ENCODE peak calls at places on chromosomes 3 and 15, in nine cellular contexts. One of them, this sample, is unnamed.

GRCh38 chr15:101310508-101310907 is 15.5 kb upstream of the SNRPA1 start:
- DNase-seq in H7: no peak
- DNase-seq in GM23338: no peak
- DNase-seq in NCI-H446 treated with DMSO at 0.1 percent for 48 hours: no peak
- DNase-seq in endothelial cell of umbilical vein: no peak
- DNase-seq in ELF-1: no peak
- DNase-seq in T-helper 2 cell treated with Interferon-gamma antibody and Interleukin-4, amounts not matched to agents 5 μg/mL and 100 μg/mL, for 36 hours: no peak
- DNase-seq in EL: no peak
- DNase-seq in AG08395: no peak
- DNase-seq in this sample: no peak

GRCh38 chr15:56353119-56353518 is 12.1 kb upstream of the TEX9 start:
- DNase-seq in EL: peak
- DNase-seq in endothelial cell of umbilical vein: no peak
- DNase-seq in AG08395: no peak
- DNase-seq in GM23338: no peak
- DNase-seq in ELF-1: no peak
- DNase-seq in H7: no peak
- DNase-seq in T-helper 2 cell treated with Interferon-gamma antibody and Interleukin-4, amounts not matched to agents 5 μg/mL and 100 μg/mL, for 36 hours: no peak
- DNase-seq in NCI-H446 treated with DMSO at 0.1 percent for 48 hours: no peak
- DNase-seq in this sample: no peak

GRCh38 chr3:43104039-43104438 is 1.8 kb downstream of the POMGNT2 start:
- DNase-seq in H7: no peak
- DNase-seq in GM23338: no peak
- DNase-seq in NCI-H446 treated with DMSO at 0.1 percent for 48 hours: no peak
- DNase-seq in endothelial cell of umbilical vein: no peak
- DNase-seq in T-helper 2 cell treated with Interferon-gamma antibody and Interleukin-4, amounts not matched to agents 5 μg/mL and 100 μg/mL, for 36 hours: no peak
- DNase-seq in AG08395: no peak
- DNase-seq in ELF-1: no peak
- DNase-seq in EL: no peak
- DNase-seq in this sample: no peak

GRCh38 chr3:120850326-120851295 is 57.4 kb upstream of the STXBP5L start:
- DNase-seq in AG08395: peak
- DNase-seq in T-helper 2 cell treated with Interferon-gamma antibody and Interleukin-4, amounts not matched to agents 5 μg/mL and 100 μg/mL, for 36 hours: no peak
- DNase-seq in EL: peak
- DNase-seq in ELF-1: no peak
- DNase-seq in H7: no peak
- DNase-seq in GM23338: no peak
- DNase-seq in endothelial cell of umbilical vein: no peak
- DNase-seq in NCI-H446 treated with DMSO at 0.1 percent for 48 hours: peak
- DNase-seq in this sample: peak

GRCh38 chr3:40152482-40153133 is 156.9 kb upstream of the EIF1B start:
- DNase-seq in GM23338: no peak
- DNase-seq in AG08395: no peak
- DNase-seq in T-helper 2 cell treated with Interferon-gamma antibody and Interleukin-4, amounts not matched to agents 5 μg/mL and 100 μg/mL, for 36 hours: no peak
- DNase-seq in H7: no peak
- DNase-seq in endothelial cell of umbilical vein: no peak
- DNase-seq in EL: no peak
- DNase-seq in NCI-H446 treated with DMSO at 0.1 percent for 48 hours: no peak
- DNase-seq in ELF-1: no peak
- DNase-seq in this sample: peak

GRCh38 chr15:96019114-96019513 is 311.4 kb upstream of the NR2F2 start:
- DNase-seq in endothelial cell of umbilical vein: no peak
- DNase-seq in GM23338: no peak
- DNase-seq in EL: no peak
- DNase-seq in H7: no peak
- DNase-seq in T-helper 2 cell treated with Interferon-gamma antibody and Interleukin-4, amounts not matched to agents 5 μg/mL and 100 μg/mL, for 36 hours: no peak
- DNase-seq in AG08395: no peak
- DNase-seq in ELF-1: no peak
- DNase-seq in NCI-H446 treated with DMSO at 0.1 percent for 48 hours: no peak
- DNase-seq in this sample: no peak

GRCh38 chr15:40028853-40029252 is 10.1 kb downstream of the SRP14 start:
- DNase-seq in T-helper 2 cell treated with Interferon-gamma antibody and Interleukin-4, amounts not matched to agents 5 μg/mL and 100 μg/mL, for 36 hours: no peak
- DNase-seq in endothelial cell of umbilical vein: peak
- DNase-seq in H7: no peak
- DNase-seq in ELF-1: no peak
- DNase-seq in NCI-H446 treated with DMSO at 0.1 percent for 48 hours: no peak
- DNase-seq in EL: no peak
- DNase-seq in GM23338: no peak
- DNase-seq in AG08395: no peak
- DNase-seq in this sample: no peak

GRCh38 chr15:92643849-92644815 is 11.4 kb downstream of the FAM174B start:
- DNase-seq in EL: no peak
- DNase-seq in ELF-1: peak
- DNase-seq in GM23338: no peak
- DNase-seq in endothelial cell of umbilical vein: peak
- DNase-seq in H7: no peak
- DNase-seq in NCI-H446 treated with DMSO at 0.1 percent for 48 hours: no peak
- DNase-seq in T-helper 2 cell treated with Interferon-gamma antibody and Interleukin-4, amounts not matched to agents 5 μg/mL and 100 μg/mL, for 36 hours: no peak
- DNase-seq in AG08395: no peak
- DNase-seq in this sample: no peak

GRCh38 chr15:55915221-55915620 is 78.2 kb downstream of the NEDD4 start:
- DNase-seq in EL: peak
- DNase-seq in T-helper 2 cell treated with Interferon-gamma antibody and Interleukin-4, amounts not matched to agents 5 μg/mL and 100 μg/mL, for 36 hours: no peak
- DNase-seq in ELF-1: no peak
- DNase-seq in endothelial cell of umbilical vein: no peak
- DNase-seq in GM23338: no peak
- DNase-seq in NCI-H446 treated with DMSO at 0.1 percent for 48 hours: no peak
- DNase-seq in AG08395: no peak
- DNase-seq in H7: no peak
- DNase-seq in this sample: no peak

GRCh38 chr3:185729335-185729715 is 95.5 kb downstream of the IGF2BP2 start:
- DNase-seq in GM23338: no peak
- DNase-seq in H7: no peak
- DNase-seq in T-helper 2 cell treated with Interferon-gamma antibody and Interleukin-4, amounts not matched to agents 5 μg/mL and 100 μg/mL, for 36 hours: no peak
- DNase-seq in EL: peak
- DNase-seq in endothelial cell of umbilical vein: peak
- DNase-seq in NCI-H446 treated with DMSO at 0.1 percent for 48 hours: no peak
- DNase-seq in AG08395: peak
- DNase-seq in ELF-1: no peak
- DNase-seq in this sample: no peak

GRCh38 chr3:115626006-115626409 is 2.7 kb downstream of the GAP43 start:
- DNase-seq in H7: no peak
- DNase-seq in endothelial cell of umbilical vein: no peak
- DNase-seq in ELF-1: no peak
- DNase-seq in T-helper 2 cell treated with Interferon-gamma antibody and Interleukin-4, amounts not matched to agents 5 μg/mL and 100 μg/mL, for 36 hours: no peak
- DNase-seq in AG08395: no peak
- DNase-seq in NCI-H446 treated with DMSO at 0.1 percent for 48 hours: no peak
- DNase-seq in EL: no peak
- DNase-seq in GM23338: peak
- DNase-seq in this sample: peak

GRCh38 chr15:60614862-60615771 is 136.2 kb upstream of the ICE2 start:
- DNase-seq in NCI-H446 treated with DMSO at 0.1 percent for 48 hours: no peak
- DNase-seq in T-helper 2 cell treated with Interferon-gamma antibody and Interleukin-4, amounts not matched to agents 5 μg/mL and 100 μg/mL, for 36 hours: no peak
- DNase-seq in GM23338: peak
- DNase-seq in EL: no peak
- DNase-seq in H7: peak
- DNase-seq in ELF-1: peak
- DNase-seq in endothelial cell of umbilical vein: no peak
- DNase-seq in AG08395: no peak
- DNase-seq in this sample: no peak

GRCh38 chr3:22928716-22929115 is 274.4 kb upstream of the UBE2E2 start:
- DNase-seq in NCI-H446 treated with DMSO at 0.1 percent for 48 hours: no peak
- DNase-seq in GM23338: no peak
- DNase-seq in AG08395: no peak
- DNase-seq in H7: no peak
- DNase-seq in EL: no peak
- DNase-seq in ELF-1: no peak
- DNase-seq in T-helper 2 cell treated with Interferon-gamma antibody and Interleukin-4, amounts not matched to agents 5 μg/mL and 100 μg/mL, for 36 hours: no peak
- DNase-seq in endothelial cell of umbilical vein: no peak
- DNase-seq in this sample: no peak

GRCh38 chr3:124976378-124976777 is 41.8 kb upstream of the MUC13 start:
- DNase-seq in NCI-H446 treated with DMSO at 0.1 percent for 48 hours: no peak
- DNase-seq in AG08395: no peak
- DNase-seq in GM23338: no peak
- DNase-seq in ELF-1: no peak
- DNase-seq in T-helper 2 cell treated with Interferon-gamma antibody and Interleukin-4, amounts not matched to agents 5 μg/mL and 100 μg/mL, for 36 hours: no peak
- DNase-seq in H7: no peak
- DNase-seq in EL: no peak
- DNase-seq in endothelial cell of umbilical vein: no peak
- DNase-seq in this sample: no peak

GRCh38 chr3:30347679-30348216 is 258.7 kb upstream of the TGFBR2 start:
- DNase-seq in T-helper 2 cell treated with Interferon-gamma antibody and Interleukin-4, amounts not matched to agents 5 μg/mL and 100 μg/mL, for 36 hours: peak
- DNase-seq in H7: no peak
- DNase-seq in ELF-1: no peak
- DNase-seq in endothelial cell of umbilical vein: peak
- DNase-seq in AG08395: peak
- DNase-seq in NCI-H446 treated with DMSO at 0.1 percent for 48 hours: no peak
- DNase-seq in EL: peak
- DNase-seq in GM23338: no peak
- DNase-seq in this sample: no peak

GRCh38 chr3:129278970-129279906 is 568 bp downstream of the HMCES start:
- DNase-seq in EL: peak
- DNase-seq in H7: peak
- DNase-seq in GM23338: peak
- DNase-seq in AG08395: peak
- DNase-seq in ELF-1: peak
- DNase-seq in NCI-H446 treated with DMSO at 0.1 percent for 48 hours: no peak
- DNase-seq in T-helper 2 cell treated with Interferon-gamma antibody and Interleukin-4, amounts not matched to agents 5 μg/mL and 100 μg/mL, for 36 hours: peak
- DNase-seq in endothelial cell of umbilical vein: peak
- DNase-seq in this sample: no peak

GRCh38 chr3:145448436-145448835 is 712.5 kb downstream of the PLOD2 start:
- DNase-seq in endothelial cell of umbilical vein: no peak
- DNase-seq in AG08395: no peak
- DNase-seq in GM23338: no peak
- DNase-seq in H7: no peak
- DNase-seq in NCI-H446 treated with DMSO at 0.1 percent for 48 hours: no peak
- DNase-seq in EL: no peak
- DNase-seq in T-helper 2 cell treated with Interferon-gamma antibody and Interleukin-4, amounts not matched to agents 5 μg/mL and 100 μg/mL, for 36 hours: no peak
- DNase-seq in ELF-1: no peak
- DNase-seq in this sample: no peak

GRCh38 chr3:11651477-11651876 is 7.8 kb upstream of the VGLL4 start:
- DNase-seq in GM23338: no peak
- DNase-seq in EL: no peak
- DNase-seq in T-helper 2 cell treated with Interferon-gamma antibody and Interleukin-4, amounts not matched to agents 5 μg/mL and 100 μg/mL, for 36 hours: no peak
- DNase-seq in ELF-1: no peak
- DNase-seq in endothelial cell of umbilical vein: no peak
- DNase-seq in AG08395: no peak
- DNase-seq in NCI-H446 treated with DMSO at 0.1 percent for 48 hours: no peak
- DNase-seq in H7: no peak
- DNase-seq in this sample: no peak

GRCh38 chr3:152508705-152509104 is 240.0 kb downstream of the MBNL1 start:
- DNase-seq in NCI-H446 treated with DMSO at 0.1 percent for 48 hours: no peak
- DNase-seq in EL: no peak
- DNase-seq in AG08395: peak
- DNase-seq in ELF-1: no peak
- DNase-seq in H7: no peak
- DNase-seq in GM23338: peak
- DNase-seq in endothelial cell of umbilical vein: peak
- DNase-seq in T-helper 2 cell treated with Interferon-gamma antibody and Interleukin-4, amounts not matched to agents 5 μg/mL and 100 μg/mL, for 36 hours: no peak
- DNase-seq in this sample: peak

GRCh38 chr3:129195731-129196256 is 12.1 kb upstream of the CNBP start:
- DNase-seq in NCI-H446 treated with DMSO at 0.1 percent for 48 hours: no peak
- DNase-seq in EL: peak
- DNase-seq in AG08395: peak
- DNase-seq in T-helper 2 cell treated with Interferon-gamma antibody and Interleukin-4, amounts not matched to agents 5 μg/mL and 100 μg/mL, for 36 hours: peak
- DNase-seq in ELF-1: peak
- DNase-seq in endothelial cell of umbilical vein: peak
- DNase-seq in GM23338: no peak
- DNase-seq in H7: no peak
- DNase-seq in this sample: no peak

GRCh38 chr3:33929813-33930212 is 131.4 kb downstream of the PDCD6IP start:
- DNase-seq in GM23338: no peak
- DNase-seq in T-helper 2 cell treated with Interferon-gamma antibody and Interleukin-4, amounts not matched to agents 5 μg/mL and 100 μg/mL, for 36 hours: no peak
- DNase-seq in H7: no peak
- DNase-seq in NCI-H446 treated with DMSO at 0.1 percent for 48 hours: no peak
- DNase-seq in AG08395: no peak
- DNase-seq in ELF-1: no peak
- DNase-seq in EL: no peak
- DNase-seq in endothelial cell of umbilical vein: no peak
- DNase-seq in this sample: no peak

GRCh38 chr15:90142216-90143175 is 40.2 kb upstream of the IDH2 start:
- DNase-seq in endothelial cell of umbilical vein: no peak
- DNase-seq in H7: no peak
- DNase-seq in GM23338: no peak
- DNase-seq in AG08395: no peak
- DNase-seq in EL: no peak
- DNase-seq in T-helper 2 cell treated with Interferon-gamma antibody and Interleukin-4, amounts not matched to agents 5 μg/mL and 100 μg/mL, for 36 hours: peak
- DNase-seq in ELF-1: no peak
- DNase-seq in NCI-H446 treated with DMSO at 0.1 percent for 48 hours: no peak
- DNase-seq in this sample: no peak